ENCODE peak calls at places on chromosomes 4 and X, in eight cellular contexts. One of them, this sample, is unnamed. For H3K4me1, the result is how much of the 10 kb centered on the place peaks cover.

GRCh38 chr4:169212981-169213380 is 57.8 kb downstream of the SH3RF1 start:
- DNase-seq in colonic mucosa: no peak
- DNase-seq in mesendoderm: no peak
- DNase-seq in IMR-90: no peak
- DNase-seq in endothelial cell of umbilical vein: no peak
- DNase-seq in fibroblast of lung: no peak
- DNase-seq in GM23248: no peak
- DNase-seq in SK-N-SH: no peak
- DNase-seq in this sample: no peak

GRCh38 chr4:157265281-157265680 is 44.8 kb downstream of the GRIA2 start:
- DNase-seq in colonic mucosa: no peak
- DNase-seq in mesendoderm: peak
- DNase-seq in IMR-90: no peak
- DNase-seq in endothelial cell of umbilical vein: no peak
- DNase-seq in fibroblast of lung: peak
- DNase-seq in GM23248: no peak
- DNase-seq in SK-N-SH: no peak
- DNase-seq in this sample: peak

GRCh38 chr4:168920438-168921081 is 89.5 kb downstream of the CBR4 start:
- DNase-seq in colonic mucosa: no peak
- DNase-seq in mesendoderm: no peak
- DNase-seq in IMR-90: no peak
- DNase-seq in endothelial cell of umbilical vein: no peak
- DNase-seq in fibroblast of lung: no peak
- DNase-seq in GM23248: no peak
- DNase-seq in SK-N-SH: peak
- DNase-seq in this sample: no peak

GRCh38 chrX:121831601-121832000 is 784.2 kb downstream of the GLUD2 start:
- DNase-seq in colonic mucosa: no peak
- DNase-seq in mesendoderm: no peak
- DNase-seq in IMR-90: no peak
- DNase-seq in endothelial cell of umbilical vein: no peak
- DNase-seq in fibroblast of lung: no peak
- DNase-seq in GM23248: peak
- DNase-seq in SK-N-SH: no peak
- DNase-seq in this sample: no peak

GRCh38 chr4:2079006-2079405 is 19.9 kb downstream of the NAT8L start:
- DNase-seq in colonic mucosa: no peak
- DNase-seq in mesendoderm: no peak
- DNase-seq in IMR-90: no peak
- DNase-seq in endothelial cell of umbilical vein: no peak
- DNase-seq in fibroblast of lung: no peak
- DNase-seq in GM23248: no peak
- DNase-seq in SK-N-SH: no peak
- DNase-seq in this sample: no peak

GRCh38 chr4:128454281-128455075 is 166.9 kb upstream of the PGRMC2 start:
- DNase-seq in colonic mucosa: peak
- DNase-seq in mesendoderm: peak
- DNase-seq in IMR-90: peak
- DNase-seq in endothelial cell of umbilical vein: peak
- DNase-seq in fibroblast of lung: peak
- DNase-seq in GM23248: peak
- DNase-seq in SK-N-SH: peak
- DNase-seq in this sample: peak

GRCh38 chr4:143711543-143712159 is 11.2 kb upstream of the FREM3 start:
- DNase-seq in colonic mucosa: no peak
- DNase-seq in mesendoderm: peak
- DNase-seq in IMR-90: no peak
- DNase-seq in endothelial cell of umbilical vein: no peak
- DNase-seq in fibroblast of lung: no peak
- DNase-seq in GM23248: no peak
- DNase-seq in SK-N-SH: no peak
- DNase-seq in this sample: peak

GRCh38 chr4:179585761-179586160 is 2143.5 kb upstream of the AGA start:
- DNase-seq in colonic mucosa: no peak
- DNase-seq in mesendoderm: no peak
- DNase-seq in IMR-90: no peak
- DNase-seq in endothelial cell of umbilical vein: no peak
- DNase-seq in fibroblast of lung: no peak
- DNase-seq in GM23248: no peak
- DNase-seq in SK-N-SH: no peak
- DNase-seq in this sample: no peak

GRCh38 chr4:138522366-138522765 is 280.2 kb upstream of the SLC7A11 start:
- DNase-seq in colonic mucosa: no peak
- DNase-seq in mesendoderm: peak
- DNase-seq in IMR-90: peak
- DNase-seq in endothelial cell of umbilical vein: peak
- DNase-seq in fibroblast of lung: peak
- DNase-seq in GM23248: peak
- DNase-seq in SK-N-SH: no peak
- DNase-seq in this sample: peak

GRCh38 chrX:31199051-31199769 is 127.4 kb upstream of the FTHL17 start:
- DNase-seq in colonic mucosa: no peak
- DNase-seq in mesendoderm: no peak
- DNase-seq in IMR-90: no peak
- DNase-seq in endothelial cell of umbilical vein: peak
- DNase-seq in fibroblast of lung: peak
- DNase-seq in GM23248: peak
- DNase-seq in SK-N-SH: no peak
- DNase-seq in this sample: no peak

GRCh38 chr4:118087366-118087765 is 53.1 kb downstream of the NDST3 start:
- DNase-seq in colonic mucosa: no peak
- DNase-seq in mesendoderm: peak
- DNase-seq in IMR-90: no peak
- DNase-seq in endothelial cell of umbilical vein: peak
- DNase-seq in fibroblast of lung: no peak
- DNase-seq in GM23248: no peak
- DNase-seq in SK-N-SH: no peak
- DNase-seq in this sample: no peak

GRCh38 chr4:71136071-71136470 is 142.6 kb downstream of the DCK start:
- DNase-seq in colonic mucosa: no peak
- DNase-seq in mesendoderm: no peak
- DNase-seq in IMR-90: no peak
- DNase-seq in endothelial cell of umbilical vein: no peak
- DNase-seq in fibroblast of lung: no peak
- DNase-seq in GM23248: no peak
- DNase-seq in SK-N-SH: no peak
- DNase-seq in this sample: no peak

GRCh38 chr4:68367835-68368234 is 17.9 kb upstream of the YTHDC1 start:
- DNase-seq in colonic mucosa: no peak
- DNase-seq in mesendoderm: peak
- DNase-seq in IMR-90: no peak
- DNase-seq in endothelial cell of umbilical vein: no peak
- DNase-seq in fibroblast of lung: no peak
- DNase-seq in GM23248: no peak
- DNase-seq in SK-N-SH: no peak
- DNase-seq in this sample: peak

GRCh38 chr4:163111588-163111987 is 55.1 kb downstream of the NAF1 start:
- DNase-seq in colonic mucosa: no peak
- DNase-seq in mesendoderm: peak
- DNase-seq in IMR-90: peak
- DNase-seq in endothelial cell of umbilical vein: peak
- DNase-seq in fibroblast of lung: peak
- DNase-seq in GM23248: peak
- DNase-seq in SK-N-SH: peak
- DNase-seq in this sample: peak

GRCh38 chrX:534804-535203 is 95.8 kb upstream of the SHOX start:
- DNase-seq in colonic mucosa: no peak
- DNase-seq in mesendoderm: no peak
- DNase-seq in IMR-90: no peak
- DNase-seq in endothelial cell of umbilical vein: no peak
- DNase-seq in fibroblast of lung: no peak
- DNase-seq in GM23248: no peak
- DNase-seq in SK-N-SH: no peak
- DNase-seq in this sample: no peak

GRCh38 chr4:53346920-53347852 is 18.7 kb downstream of the SCFD2 start:
- DNase-seq in colonic mucosa: no peak
- DNase-seq in mesendoderm: no peak
- DNase-seq in IMR-90: peak
- DNase-seq in endothelial cell of umbilical vein: peak
- DNase-seq in fibroblast of lung: peak
- DNase-seq in GM23248: peak
- DNase-seq in SK-N-SH: peak
- DNase-seq in this sample: no peak

GRCh38 chrX:152177052-152177451 is 38.7 kb upstream of the MAGEA10 start:
- DNase-seq in colonic mucosa: no peak
- DNase-seq in mesendoderm: no peak
- DNase-seq in IMR-90: no peak
- DNase-seq in endothelial cell of umbilical vein: no peak
- DNase-seq in fibroblast of lung: no peak
- DNase-seq in GM23248: no peak
- DNase-seq in SK-N-SH: no peak
- DNase-seq in this sample: no peak

GRCh38 chrX:53262918-53263394 is 18.4 kb downstream of the IQSEC2 start:
- DNase-seq in colonic mucosa: peak
- DNase-seq in mesendoderm: no peak
- DNase-seq in IMR-90: peak
- DNase-seq in endothelial cell of umbilical vein: peak
- DNase-seq in fibroblast of lung: peak
- DNase-seq in GM23248: peak
- DNase-seq in SK-N-SH: no peak
- DNase-seq in this sample: no peak

GRCh38 chrX:10631416-10632145 is 11.2 kb upstream of the MID1 start:
- DNase-seq in colonic mucosa: no peak
- DNase-seq in mesendoderm: no peak
- DNase-seq in IMR-90: peak
- DNase-seq in endothelial cell of umbilical vein: no peak
- DNase-seq in fibroblast of lung: no peak
- DNase-seq in GM23248: no peak
- DNase-seq in SK-N-SH: no peak
- DNase-seq in this sample: no peak

GRCh38 chr4:121555315-121556107 is 141.3 kb downstream of the ANXA5 start:
- DNase-seq in colonic mucosa: no peak
- DNase-seq in mesendoderm: no peak
- DNase-seq in IMR-90: peak
- DNase-seq in endothelial cell of umbilical vein: no peak
- DNase-seq in fibroblast of lung: peak
- DNase-seq in GM23248: peak
- DNase-seq in SK-N-SH: no peak
- DNase-seq in this sample: no peak

GRCh38 chrX:71998836-71999509 is 88.3 kb downstream of the NHSL2 start:
- DNase-seq in colonic mucosa: no peak
- DNase-seq in mesendoderm: peak
- DNase-seq in IMR-90: no peak
- DNase-seq in endothelial cell of umbilical vein: peak
- DNase-seq in fibroblast of lung: peak
- DNase-seq in GM23248: peak
- DNase-seq in SK-N-SH: peak
- DNase-seq in this sample: peak

GRCh38 chr4:46937493-46937892 is 28.4 kb upstream of the COX7B2 start:
- DNase-seq in colonic mucosa: no peak
- DNase-seq in mesendoderm: peak
- DNase-seq in IMR-90: no peak
- DNase-seq in endothelial cell of umbilical vein: peak
- DNase-seq in fibroblast of lung: peak
- DNase-seq in GM23248: peak
- DNase-seq in SK-N-SH: no peak
- DNase-seq in this sample: no peak

GRCh38 chr4:6923507-6923906 is 13.9 kb downstream of the TBC1D14 start:
- DNase-seq in colonic mucosa: no peak
- DNase-seq in mesendoderm: no peak
- DNase-seq in IMR-90: no peak
- DNase-seq in endothelial cell of umbilical vein: no peak
- DNase-seq in fibroblast of lung: no peak
- DNase-seq in GM23248: no peak
- DNase-seq in SK-N-SH: no peak
- DNase-seq in this sample: no peak

GRCh38 chr4:7480423-7480822 is 45.7 kb upstream of the PSAPL1 start:
- DNase-seq in colonic mucosa: no peak
- DNase-seq in mesendoderm: no peak
- DNase-seq in IMR-90: no peak
- DNase-seq in endothelial cell of umbilical vein: no peak
- DNase-seq in fibroblast of lung: no peak
- DNase-seq in GM23248: no peak
- DNase-seq in SK-N-SH: no peak
- DNase-seq in this sample: no peak

GRCh38 chr4:45160932-45161331 is 434.6 kb upstream of the GNPDA2 start:
- DNase-seq in colonic mucosa: no peak
- DNase-seq in mesendoderm: no peak
- DNase-seq in IMR-90: no peak
- DNase-seq in endothelial cell of umbilical vein: no peak
- DNase-seq in fibroblast of lung: no peak
- DNase-seq in GM23248: no peak
- DNase-seq in SK-N-SH: no peak
- DNase-seq in this sample: no peak
- H3K4me3 ChIP-seq in colonic mucosa: no peak
- H3K4me3 ChIP-seq in mesendoderm: no peak
- H3K4me3 ChIP-seq in IMR-90: no peak
- H3K4me3 ChIP-seq in endothelial cell of umbilical vein: no peak
- H3K4me3 ChIP-seq in fibroblast of lung: no peak
- H3K4me3 ChIP-seq in GM23248: no peak
- H3K4me3 ChIP-seq in SK-N-SH: no peak
- H3K4me3 ChIP-seq in this sample: no peak

DNA sequence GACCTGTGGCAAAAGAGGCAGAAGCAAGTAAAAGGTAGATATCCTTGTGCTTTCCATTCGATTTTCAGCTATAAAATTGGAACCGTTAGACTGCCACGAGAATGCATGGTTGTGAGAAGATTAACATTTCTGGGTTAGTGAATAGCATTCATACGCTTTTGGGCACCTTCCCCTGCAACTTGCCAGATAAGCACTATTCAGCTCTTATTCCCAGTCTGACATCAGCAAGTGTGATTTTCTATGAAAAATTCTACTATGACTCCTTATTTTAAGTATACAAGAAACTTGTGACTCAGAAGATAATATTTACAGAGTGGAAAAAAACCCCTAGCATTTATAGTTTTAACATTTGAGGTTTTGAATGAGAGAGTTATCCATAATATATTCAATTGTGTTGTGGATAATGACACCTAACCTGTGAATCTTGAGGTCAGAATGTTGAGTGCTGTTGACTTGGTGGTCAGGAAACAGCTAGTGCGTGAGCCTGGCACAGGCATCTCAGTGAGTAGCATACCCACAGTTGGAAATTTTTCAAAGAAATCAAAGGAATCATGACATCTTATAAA is 3.9 kb downstream of the FGB start:
- DNase-seq in colonic mucosa: no peak
- DNase-seq in mesendoderm: no peak
- DNase-seq in IMR-90: peak
- DNase-seq in endothelial cell of umbilical vein: no peak
- DNase-seq in fibroblast of lung: no peak
- DNase-seq in GM23248: no peak
- DNase-seq in SK-N-SH: no peak
- DNase-seq in this sample: no peak
- H3K4me1 ChIP-seq in colonic mucosa: under half
- H3K4me1 ChIP-seq in mesendoderm: under half
- H3K4me1 ChIP-seq in IMR-90: under half
- H3K4me1 ChIP-seq in endothelial cell of umbilical vein: under half
- H3K4me1 ChIP-seq in fibroblast of lung: under half
- H3K4me1 ChIP-seq in GM23248: under half
- H3K4me1 ChIP-seq in SK-N-SH: under half
- H3K4me1 ChIP-seq in this sample: under half

GRCh38 chr4:113069212-113069892 is 19.9 kb downstream of the ANK2 start:
- DNase-seq in colonic mucosa: no peak
- DNase-seq in mesendoderm: no peak
- DNase-seq in IMR-90: no peak
- DNase-seq in endothelial cell of umbilical vein: no peak
- DNase-seq in fibroblast of lung: peak
- DNase-seq in GM23248: peak
- DNase-seq in SK-N-SH: no peak
- DNase-seq in this sample: no peak
- H3K9ac ChIP-seq in colonic mucosa: no peak
- H3K9ac ChIP-seq in mesendoderm: no peak
- H3K9ac ChIP-seq in IMR-90: no peak
- H3K9ac ChIP-seq in endothelial cell of umbilical vein: no peak
- H3K9ac ChIP-seq in fibroblast of lung: no peak
- H3K9ac ChIP-seq in GM23248: no peak
- H3K9ac ChIP-seq in SK-N-SH: no peak
- H3K9ac ChIP-seq in this sample: no peak

GRCh38 chr4:173532725-173533511 is 2.9 kb upstream of the HAND2 start:
- DNase-seq in colonic mucosa: no peak
- DNase-seq in mesendoderm: no peak
- DNase-seq in IMR-90: no peak
- DNase-seq in endothelial cell of umbilical vein: no peak
- DNase-seq in fibroblast of lung: no peak
- DNase-seq in GM23248: no peak
- DNase-seq in SK-N-SH: no peak
- DNase-seq in this sample: no peak
- H3K4me3 ChIP-seq in colonic mucosa: no peak
- H3K4me3 ChIP-seq in mesendoderm: no peak
- H3K4me3 ChIP-seq in IMR-90: no peak
- H3K4me3 ChIP-seq in endothelial cell of umbilical vein: no peak
- H3K4me3 ChIP-seq in fibroblast of lung: no peak
- H3K4me3 ChIP-seq in GM23248: no peak
- H3K4me3 ChIP-seq in SK-N-SH: peak
- H3K4me3 ChIP-seq in this sample: no peak